ENCODE peak calls at places on chromosomes 2 and 18, in nine cellular contexts. K, Y, Q, G, A, P, X, H and I are unnamed samples.

GRCh38 chr2:30645081-30645744 is 162.0 kb downstream of the CAPN13 start:
- DNase-seq in K (no peak), Y (no peak), Q (no peak), G (no peak), A (no peak), P (no peak), X (no peak), H (no peak), I (no peak)

GRCh38 chr18:30748541-30748940 is 294.0 kb downstream of the DSC3 start:
- DNase-seq in K (no peak), Y (no peak), Q (no peak), G (no peak), A (no peak), P (no peak), X (no peak), H (no peak), I (no peak)

GRCh38 chr2:64222351-64222750 is 78.1 kb upstream of the PELI1 start:
- DNase-seq in K (no peak), Y (peak; percentile 75), Q (peak; percentile 62), G (no peak), A (no peak), P (no peak), X (peak; percentile 70), H (no peak), I (no peak)

GRCh38 chr2:176879596-176879995 is 333.0 kb upstream of the HNRNPA3 start:
- DNase-seq in K (no peak), Y (no peak), Q (no peak), G (no peak), A (no peak), P (no peak), X (no peak), H (no peak), I (no peak)

GRCh38 chr2:8303322-8303832 is 378.5 kb upstream of the ID2 start:
- DNase-seq in K (peak; percentile 18), Y (peak; percentile 46), Q (peak; percentile 33), G (no peak), A (peak; percentile 60), P (no peak), X (peak; percentile 12), H (peak; percentile 81), I (peak; percentile 71)

GRCh38 chr2:9099341-9099751 is 95.9 kb upstream of the MBOAT2 start:
- DNase-seq in K (no peak), Y (peak; percentile 81), Q (no peak), G (no peak), A (no peak), P (peak; percentile 31), X (no peak), H (no peak), I (no peak)

GRCh38 chr2:139454251-139454650 is 674.1 kb upstream of the NXPH2 start:
- DNase-seq in K (no peak), Y (no peak), Q (no peak), G (no peak), A (no peak), P (no peak), X (no peak), H (no peak), I (no peak)

GRCh38 chr2:112165296-112165695 is 27.1 kb downstream of the FBLN7 start:
- DNase-seq in K (no peak), Y (no peak), Q (no peak), G (no peak), A (no peak), P (no peak), X (no peak), H (no peak), I (no peak)

GRCh38 chr2:230326453-230327417 is at the start of gene SP140L:
- DNase-seq in K (peak; percentile 54), Y (peak; percentile 81), Q (peak; percentile 53), G (peak; percentile 72), A (peak; percentile 77), P (peak; percentile 55), X (peak; percentile 38), H (peak; percentile 79), I (peak; percentile 66)

GRCh38 chr18:9869713-9870430 is 15.9 kb upstream of the TXNDC2 start:
- DNase-seq in K (peak; percentile 28), Y (peak; percentile 89), Q (no peak), G (peak; percentile 70), A (no peak), P (peak; percentile 88), X (no peak), H (no peak), I (no peak)

GRCh38 chr2:5021148-5021547 is 671.0 kb upstream of the SOX11 start:
- DNase-seq in K (no peak), Y (no peak), Q (no peak), G (peak; percentile 17), A (no peak), P (no peak), X (no peak), H (no peak), I (no peak)

GRCh38 chr2:96260404-96261260 is 5.2 kb downstream of the TMEM127 start:
- DNase-seq in K (peak; percentile 81), Y (peak; percentile 87), Q (peak; percentile 80), G (peak; percentile 83), A (peak; percentile 70), P (peak; percentile 86), X (peak; percentile 66), H (peak; percentile 87), I (peak; percentile 28)

GRCh38 chr2:85175369-85176299 is 42.4 kb downstream of the TCF7L1 start:
- DNase-seq in K (peak; percentile 19), Y (peak; percentile 77), Q (no peak), G (no peak), A (no peak), P (no peak), X (peak; percentile 15), H (peak; percentile 54), I (no peak)

GRCh38 chr2:30334738-30335426 is 103.5 kb downstream of the LBH start:
- DNase-seq in K (no peak), Y (no peak), Q (no peak), G (no peak), A (no peak), P (peak; percentile 25), X (no peak), H (no peak), I (no peak)

GRCh38 chr2:226911932-226912331 is 76.1 kb downstream of the RHBDD1 start:
- DNase-seq in K (no peak), Y (peak; percentile 72), Q (no peak), G (no peak), A (no peak), P (no peak), X (no peak), H (no peak), I (no peak)

GRCh38 chr2:231666171-231667095 is 41.9 kb upstream of the PTMA start:
- DNase-seq in K (peak; percentile 96), Y (peak; percentile 86), Q (peak; percentile 89), G (peak; percentile 96), A (peak; percentile 96), P (peak; percentile 97), X (peak; percentile 74), H (peak; percentile 99), I (no peak)

GRCh38 chr18:22567794-22568193 is 150.1 kb upstream of the CTAGE1 start:
- DNase-seq in K (no peak), Y (no peak), Q (no peak), G (no peak), A (no peak), P (no peak), X (no peak), H (no peak), I (no peak)

GRCh38 chr18:54805571-54806334 is 22.5 kb upstream of the RAB27B start:
- DNase-seq in K (no peak), Y (peak; percentile 94), Q (no peak), G (peak; percentile 50), A (no peak), P (peak; percentile 26), X (no peak), H (no peak), I (no peak)

GRCh38 chr2:129318581-129319421 is 660.7 kb upstream of the RAB6C start:
- DNase-seq in K (no peak), Y (no peak), Q (no peak), G (peak; percentile 37), A (no peak), P (peak; percentile 62), X (no peak), H (no peak), I (no peak)

GRCh38 chr2:72276356-72276755 is 128.7 kb upstream of the CYP26B1 start:
- DNase-seq in K (no peak), Y (peak; percentile 81), Q (no peak), G (no peak), A (no peak), P (no peak), X (no peak), H (no peak), I (no peak)

GRCh38 chr2:163347982-163348842 is 387.6 kb downstream of the FIGN start:
- DNase-seq in K (peak; percentile 65), Y (peak; percentile 96), Q (peak; percentile 71), G (peak; percentile 91), A (peak; percentile 65), P (peak; percentile 92), X (peak; percentile 56), H (peak; percentile 80), I (no peak)

GRCh38 chr18:9802774-9803697 is 82.7 kb upstream of the TXNDC2 start:
- DNase-seq in K (no peak), Y (peak; percentile 35), Q (no peak), G (no peak), A (no peak), P (no peak), X (no peak), H (no peak), I (no peak)

GRCh38 chr2:144479659-144480058 is 40.3 kb downstream of the ZEB2 start:
- DNase-seq in K (no peak), Y (no peak), Q (no peak), G (no peak), A (no peak), P (no peak), X (no peak), H (no peak), I (no peak)
- H3K4me1 ChIP-seq in K (peaks cover 10% of the 10 kb centered on the region), Y (peaks cover 33% of the 10 kb centered on the region), Q (no peaks in the 10 kb centered on the region), G (peaks cover 10% of the 10 kb centered on the region), A (no peaks in the 10 kb centered on the region), P (peaks cover 5% of the 10 kb centered on the region), X (no peaks in the 10 kb centered on the region), H (peaks cover 30% of the 10 kb centered on the region), I (peaks cover 5% of the 10 kb centered on the region)

GRCh38 chr2:136115183-136115751 is 2.7 kb downstream of the CXCR4 start:
- DNase-seq in K (no peak), Y (no peak), Q (no peak), G (no peak), A (no peak), P (no peak), X (no peak), H (no peak), I (peak; percentile 42)
- H3K4me3 ChIP-seq in K (no peak overlapping the region), Y (no peak overlapping the region), Q (peak overlapping the region; percentile 5), G (no peak overlapping the region), A (peak overlapping the region; percentile 85), P (no peak overlapping the region), X (no peak overlapping the region), H (no peak overlapping the region), I (peak overlapping the region; percentile 83)

GRCh38 chr18:2906522-2907458 is 60.0 kb downstream of the EMILIN2 start:
- DNase-seq in K (peak; percentile 38), Y (no peak), Q (no peak), G (peak; percentile 71), A (no peak), P (peak; percentile 16), X (no peak), H (no peak), I (peak; percentile 26)
- TF ChIP-seq CTCF in K (no peak), Y (peak; percentile 20), Q (no peak), G (peak; percentile 23), A (no peak), P (peak; percentile 30), X (no peak), H (no peak), I (peak; percentile 28)

GRCh38 chr2:101762451-101763171 is 65.1 kb downstream of the MAP4K4 start:
- DNase-seq in K (no peak), Y (no peak), Q (no peak), G (no peak), A (no peak), P (no peak), X (no peak), H (no peak), I (no peak)
- H3K4me1 ChIP-seq in K (peaks cover 28% of the 10 kb centered on the region), Y (peaks cover 18% of the 10 kb centered on the region), Q (peaks cover 7% of the 10 kb centered on the region), G (peaks cover 41% of the 10 kb centered on the region), A (peaks cover 49% of the 10 kb centered on the region), P (peaks cover 67% of the 10 kb centered on the region), X (peaks cover 4% of the 10 kb centered on the region), H (peaks cover 47% of the 10 kb centered on the region), I (peaks cover 58% of the 10 kb centered on the region)